ENCODE peak calls at places on chromosomes 3 and 15, in five cellular contexts. One of them, this sample, is unnamed.
A peak's percentile ranks its signal among the peaks of the same experiment; 100 is the strongest.

GRCh38 chr3:156509209-156510174 is 45.4 kb downstream of the SSR3 start:
- DNase-seq in coronary artery: no peak
- DNase-seq in K562: peak; percentile 63
- DNase-seq in NB4: peak; percentile 59
- DNase-seq in AG04449: no peak
- DNase-seq in this sample: no peak

GRCh38 chr3:47824541-47825473 is 21.9 kb downstream of the DHX30 start:
- DNase-seq in coronary artery: peak; percentile 79
- DNase-seq in K562: peak; percentile 98
- DNase-seq in NB4: peak; percentile 89
- DNase-seq in AG04449: no peak
- DNase-seq in this sample: no peak

GRCh38 chr15:55802600-55803376 is 59.8 kb upstream of the PRTG start:
- DNase-seq in coronary artery: no peak
- DNase-seq in K562: no peak
- DNase-seq in NB4: no peak
- DNase-seq in AG04449: no peak
- DNase-seq in this sample: no peak

GRCh38 chr3:123374016-123374415 is 74.9 kb downstream of the ADCY5 start:
- DNase-seq in coronary artery: peak; percentile 38
- DNase-seq in K562: no peak
- DNase-seq in NB4: no peak
- DNase-seq in AG04449: no peak
- DNase-seq in this sample: no peak

GRCh38 chr15:59524331-59524731 is 86.3 kb downstream of the FAM81A start:
- DNase-seq in coronary artery: no peak
- DNase-seq in K562: no peak
- DNase-seq in NB4: no peak
- DNase-seq in AG04449: no peak
- DNase-seq in this sample: no peak

GRCh38 chr3:124266517-124266916 is 274.6 kb upstream of the ROPN1 start:
- DNase-seq in coronary artery: no peak
- DNase-seq in K562: no peak
- DNase-seq in NB4: no peak
- DNase-seq in AG04449: no peak
- DNase-seq in this sample: no peak

GRCh38 chr3:34793066-34793465 is 846.3 kb upstream of the ARPP21 start:
- DNase-seq in coronary artery: no peak
- DNase-seq in K562: no peak
- DNase-seq in NB4: no peak
- DNase-seq in AG04449: no peak
- DNase-seq in this sample: no peak

GRCh38 chr3:111639316-111639715 is 44.2 kb upstream of the ZBED2 start:
- DNase-seq in coronary artery: no peak
- DNase-seq in K562: no peak
- DNase-seq in NB4: no peak
- DNase-seq in AG04449: no peak
- DNase-seq in this sample: no peak

GRCh38 chr3:143811602-143812001 is 36.7 kb downstream of the SLC9A9 start:
- DNase-seq in coronary artery: no peak
- DNase-seq in K562: no peak
- DNase-seq in NB4: no peak
- DNase-seq in AG04449: no peak
- DNase-seq in this sample: no peak

GRCh38 chr15:68052431-68052830 is 1.7 kb upstream of the PIAS1 start:
- DNase-seq in coronary artery: no peak
- DNase-seq in K562: no peak
- DNase-seq in NB4: no peak
- DNase-seq in AG04449: no peak
- DNase-seq in this sample: no peak

GRCh38 chr3:183285828-183286457 is 32.9 kb downstream of the B3GNT5 start:
- DNase-seq in coronary artery: peak; percentile 88
- DNase-seq in K562: peak; percentile 38
- DNase-seq in NB4: peak; percentile 84
- DNase-seq in AG04449: peak; percentile 88
- DNase-seq in this sample: peak; percentile 95

GRCh38 chr15:100544946-100545345 is 16.2 kb upstream of the CERS3 start:
- DNase-seq in coronary artery: no peak
- DNase-seq in K562: no peak
- DNase-seq in NB4: no peak
- DNase-seq in AG04449: no peak
- DNase-seq in this sample: no peak

GRCh38 chr15:92681141-92681622 is 25.6 kb upstream of the FAM174B start:
- DNase-seq in coronary artery: no peak
- DNase-seq in K562: no peak
- DNase-seq in NB4: peak; percentile 44
- DNase-seq in AG04449: peak; percentile 70
- DNase-seq in this sample: no peak

GRCh38 chr3:167084566-167084965 is 295.5 kb downstream of the ZBBX start:
- DNase-seq in coronary artery: no peak
- DNase-seq in K562: no peak
- DNase-seq in NB4: no peak
- DNase-seq in AG04449: no peak
- DNase-seq in this sample: no peak

GRCh38 chr3:156676467-156677119 is 2.2 kb downstream of the TIPARP start:
- DNase-seq in coronary artery: no peak
- DNase-seq in K562: no peak
- DNase-seq in NB4: peak; percentile 32
- DNase-seq in AG04449: no peak
- DNase-seq in this sample: no peak

GRCh38 chr3:18657858-18658820 is 233.0 kb upstream of the SATB1 start:
- DNase-seq in coronary artery: no peak
- DNase-seq in K562: no peak
- DNase-seq in NB4: no peak
- DNase-seq in AG04449: no peak
- DNase-seq in this sample: no peak

GRCh38 chr3:47540281-47540680 is 26.8 kb upstream of the ELP6 start:
- DNase-seq in coronary artery: no peak
- DNase-seq in K562: no peak
- DNase-seq in NB4: no peak
- DNase-seq in AG04449: no peak
- DNase-seq in this sample: no peak

GRCh38 chr3:112090899-112091586 is 4.9 kb downstream of the C3orf52 start:
- DNase-seq in coronary artery: no peak
- DNase-seq in K562: no peak
- DNase-seq in NB4: no peak
- DNase-seq in AG04449: no peak
- DNase-seq in this sample: no peak

GRCh38 chr15:32994810-32995424 is 199.6 kb downstream of the FMN1 start:
- DNase-seq in coronary artery: no peak
- DNase-seq in K562: peak; percentile 23
- DNase-seq in NB4: peak; percentile 28
- DNase-seq in AG04449: no peak
- DNase-seq in this sample: peak; percentile 9

GRCh38 chr3:10122724-10123123 is 7.2 kb downstream of the BRK1 start:
- DNase-seq in coronary artery: no peak
- DNase-seq in K562: no peak
- DNase-seq in NB4: no peak
- DNase-seq in AG04449: no peak
- DNase-seq in this sample: no peak

GRCh38 chr15:39304201-39304841 is 276.6 kb upstream of the THBS1 start:
- DNase-seq in coronary artery: no peak
- DNase-seq in K562: no peak
- DNase-seq in NB4: no peak
- DNase-seq in AG04449: peak; percentile 83
- DNase-seq in this sample: no peak

DNA sequence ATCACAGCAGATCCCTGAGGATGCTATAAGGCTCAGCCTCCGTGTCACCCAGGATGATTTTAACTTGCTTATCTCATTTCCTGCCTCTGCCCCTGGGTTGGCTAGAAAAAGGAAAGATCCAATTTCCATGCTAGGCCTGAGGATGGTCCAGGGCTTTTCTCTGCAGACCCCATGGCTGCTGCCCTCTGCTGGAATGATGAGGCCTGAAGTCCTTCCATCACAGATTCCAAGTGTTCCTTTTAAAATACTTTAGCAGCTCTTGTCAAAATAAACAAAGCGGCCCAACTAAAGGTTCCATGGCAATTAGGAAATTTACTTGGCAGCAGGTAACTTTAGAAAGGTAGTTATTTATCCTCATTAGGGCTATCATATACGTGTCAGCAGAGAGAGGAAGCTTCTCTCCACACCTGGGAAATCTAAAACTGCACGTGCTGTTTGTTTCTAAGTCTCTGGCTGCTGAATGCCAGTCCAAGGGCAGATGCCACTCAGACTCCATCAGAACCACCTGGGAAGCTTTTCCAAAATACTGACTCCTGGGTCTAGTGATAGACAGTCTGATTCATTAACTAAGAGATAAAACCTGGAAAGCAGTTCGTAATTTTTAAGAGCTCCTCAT is 401.9 kb upstream of the IL12A start:
- DNase-seq in coronary artery: no peak
- DNase-seq in K562: no peak
- DNase-seq in NB4: peak; percentile 9
- DNase-seq in AG04449: no peak
- DNase-seq in this sample: no peak
- TF ChIP-seq CTCF in coronary artery: no peak
- TF ChIP-seq CTCF in K562: no peak
- TF ChIP-seq CTCF in NB4: peak; percentile 31
- TF ChIP-seq CTCF in AG04449: peak; percentile 70
- TF ChIP-seq CTCF in this sample: peak; percentile 82

GRCh38 chr3:133414021-133414392 is 14.2 kb downstream of the BFSP2 start:
- DNase-seq in coronary artery: no peak
- DNase-seq in K562: no peak
- DNase-seq in NB4: no peak
- DNase-seq in AG04449: no peak
- DNase-seq in this sample: no peak

GRCh38 chr3:133408961-133409360 is 9.1 kb downstream of the BFSP2 start:
- DNase-seq in coronary artery: no peak
- DNase-seq in K562: no peak
- DNase-seq in NB4: no peak
- DNase-seq in AG04449: peak; percentile 61
- DNase-seq in this sample: no peak

GRCh38 chr3:133412511-133413165 is 12.8 kb downstream of the BFSP2 start:
- DNase-seq in coronary artery: no peak
- DNase-seq in K562: no peak
- DNase-seq in NB4: no peak
- DNase-seq in AG04449: no peak
- DNase-seq in this sample: no peak

GRCh38 chr3:133410191-133410892 is 10.5 kb downstream of the BFSP2 start:
- DNase-seq in coronary artery: no peak
- DNase-seq in K562: no peak
- DNase-seq in NB4: no peak
- DNase-seq in AG04449: no peak
- DNase-seq in this sample: no peak

DNA sequence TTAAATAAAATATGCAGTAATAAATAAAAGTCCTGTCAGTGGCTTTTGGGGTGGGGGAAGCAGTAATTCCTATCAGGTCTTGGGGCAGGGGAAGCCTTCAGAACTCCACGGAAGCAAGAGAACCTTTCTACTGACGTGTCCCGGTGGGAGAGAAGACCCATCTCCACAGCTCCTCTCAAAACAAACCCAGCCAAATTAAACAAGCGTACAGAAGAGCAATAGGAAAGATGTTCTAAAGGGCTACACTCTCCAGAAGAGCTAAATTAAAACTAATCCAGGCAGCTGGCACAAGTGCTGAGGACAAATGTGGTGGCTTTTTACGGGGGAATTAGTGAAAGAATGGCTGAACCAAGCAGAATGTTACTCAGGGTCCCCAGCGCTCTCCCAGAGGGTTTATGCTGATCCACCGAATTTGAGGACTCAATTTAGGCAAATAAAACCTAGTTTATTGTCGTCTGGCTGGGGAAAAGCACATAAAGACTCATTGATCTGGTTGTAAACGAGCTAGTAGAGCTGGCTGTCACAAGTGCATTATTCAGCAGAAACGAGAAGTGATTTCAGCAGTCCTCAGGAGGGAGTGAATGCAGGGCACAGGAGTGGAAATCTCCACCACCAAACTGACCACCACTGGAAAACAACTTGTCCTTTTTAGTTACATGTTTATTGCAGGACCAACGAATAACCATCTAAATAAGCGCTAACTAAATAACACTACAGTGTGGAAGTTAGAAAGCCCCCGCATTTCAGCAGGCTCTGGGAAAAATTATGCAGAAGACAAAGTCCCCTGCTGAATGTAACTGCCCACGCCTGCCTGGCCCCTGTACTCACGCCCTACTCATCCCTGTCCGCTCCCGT is 13.5 kb downstream of the BFSP2 start:
- DNase-seq in coronary artery: no peak
- DNase-seq in K562: no peak
- DNase-seq in NB4: peak; percentile 44
- DNase-seq in AG04449: no peak
- DNase-seq in this sample: no peak
- H3K4me3 ChIP-seq in coronary artery: peak overlapping the region; percentile 57
- H3K4me3 ChIP-seq in K562: no peak overlapping the region
- H3K4me3 ChIP-seq in NB4: no peak overlapping the region
- H3K4me3 ChIP-seq in AG04449: peak overlapping the region; percentile 19
- H3K4me3 ChIP-seq in this sample: no peak overlapping the region

GRCh38 chr3:138692152-138692551 is 83.6 kb downstream of the FAIM start:
- DNase-seq in coronary artery: no peak
- DNase-seq in K562: no peak
- DNase-seq in NB4: no peak
- DNase-seq in AG04449: no peak
- DNase-seq in this sample: no peak

GRCh38 chr3:138687236-138687635 is 78.7 kb downstream of the FAIM start:
- DNase-seq in coronary artery: no peak
- DNase-seq in K562: no peak
- DNase-seq in NB4: no peak
- DNase-seq in AG04449: no peak
- DNase-seq in this sample: no peak

GRCh38 chr3:138690036-138690435 is 81.5 kb downstream of the FAIM start:
- DNase-seq in coronary artery: no peak
- DNase-seq in K562: no peak
- DNase-seq in NB4: no peak
- DNase-seq in AG04449: no peak
- DNase-seq in this sample: no peak

GRCh38 chr3:138686771-138687221 is 78.2 kb downstream of the FAIM start:
- DNase-seq in coronary artery: no peak
- DNase-seq in K562: peak; percentile 58
- DNase-seq in NB4: peak; percentile 53
- DNase-seq in AG04449: peak; percentile 85
- DNase-seq in this sample: peak; percentile 31

GRCh38 chr3:138688871-138689299 is 80.3 kb downstream of the FAIM start:
- DNase-seq in coronary artery: no peak
- DNase-seq in K562: no peak
- DNase-seq in NB4: no peak
- DNase-seq in AG04449: no peak
- DNase-seq in this sample: no peak
- TF ChIP-seq CTCF in coronary artery: no peak
- TF ChIP-seq CTCF in K562: peak; percentile 31
- TF ChIP-seq CTCF in NB4: no peak
- TF ChIP-seq CTCF in AG04449: no peak
- TF ChIP-seq CTCF in this sample: no peak

DNA sequence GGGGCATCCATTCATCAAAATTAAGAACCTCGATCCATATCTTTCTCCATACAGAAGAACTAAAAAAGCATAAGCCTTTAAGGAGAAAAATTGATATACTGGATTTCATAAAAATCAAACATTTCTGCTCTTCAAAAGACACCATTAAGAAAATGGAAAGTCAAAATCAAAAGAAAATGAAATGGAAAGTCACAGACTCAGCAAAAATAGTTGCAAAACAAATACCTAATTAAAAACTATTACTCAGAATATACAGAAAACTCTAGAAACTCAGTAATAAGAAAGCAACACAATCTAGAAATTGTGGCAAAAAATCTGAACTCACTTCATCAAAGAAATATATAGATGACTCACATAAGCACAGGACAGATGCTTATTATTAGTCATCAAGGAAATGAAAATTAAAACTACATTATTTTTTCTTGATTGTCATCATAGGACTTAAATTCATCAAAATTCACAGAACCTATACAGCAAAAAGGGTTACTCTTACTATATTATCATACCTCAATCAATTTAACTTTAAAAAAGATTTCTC is 430.0 kb downstream of the SHQ1 start:
- DNase-seq in coronary artery: no peak
- DNase-seq in K562: no peak
- DNase-seq in NB4: no peak
- DNase-seq in AG04449: no peak
- DNase-seq in this sample: no peak
- H3K4me3 ChIP-seq in coronary artery: no peak overlapping the region
- H3K4me3 ChIP-seq in K562: no peak overlapping the region
- H3K4me3 ChIP-seq in NB4: no peak overlapping the region
- H3K4me3 ChIP-seq in AG04449: no peak overlapping the region
- H3K4me3 ChIP-seq in this sample: no peak overlapping the region